ENCODE peak calls at places on chromosomes 3 and 15, in five cellular contexts. L, K, Z, X and R are unnamed samples.

GRCh38 chr15:100958326-100959065 is 39.3 kb downstream of the LRRK1 start:
- DNase-seq in K (no peak), Z (no peak), L (no peak), X (no peak), R (no peak)

GRCh38 chr15:85527907-85528306 is 147.5 kb downstream of the AKAP13 start:
- DNase-seq in X (no peak), L (no peak), Z (no peak), K (no peak), R (no peak)

GRCh38 chr3:122553171-122553570 is 10.9 kb downstream of the PARP9 start:
- DNase-seq in L (no peak), X (no peak), K (no peak), Z (no peak), R (no peak)

GRCh38 chr3:180421221-180421620 is 180.7 kb upstream of the TTC14 start:
- DNase-seq in K (no peak), Z (no peak), X (no peak), L (no peak), R (no peak)

GRCh38 chr3:13420051-13420816 is at the start of gene NUP210:
- DNase-seq in X (peak), Z (peak), K (peak), L (no peak), R (peak)

GRCh38 chr3:21914451-21914850 is 163.4 kb upstream of the ZNF385D start:
- DNase-seq in L (no peak), X (no peak), K (no peak), Z (no peak), R (no peak)

GRCh38 chr15:92571824-92572223 is 83.8 kb downstream of the FAM174B start:
- DNase-seq in X (no peak), Z (no peak), L (no peak), K (no peak), R (no peak)

GRCh38 chr3:56491566-56491965 is 23.3 kb upstream of the ERC2 start:
- DNase-seq in K (no peak), X (no peak), Z (no peak), L (no peak), R (no peak)

GRCh38 chr3:72538070-72538745 is 310.0 kb downstream of the SHQ1 start:
- DNase-seq in X (no peak), Z (no peak), L (no peak), K (no peak), R (no peak)

GRCh38 chr3:63976166-63976861 is 47.0 kb downstream of the PSMD6 start:
- DNase-seq in X (no peak), K (no peak), Z (no peak), L (peak), R (no peak)

GRCh38 chr3:155391583-155391982 is 98.1 kb upstream of the STRIT1 start:
- DNase-seq in X (no peak), Z (no peak), K (no peak), L (no peak), R (no peak)

GRCh38 chr3:50383750-50384149 is 24.4 kb upstream of the TMEM115 start:
- DNase-seq in L (no peak), K (no peak), Z (no peak), X (no peak), R (no peak)